ENCODE peak calls at places on chromosomes 16 and 17, in eight cellular contexts. One of them, this sample, is unnamed.

GRCh38 chr17:19275457-19276082 is 38.4 kb downstream of the EPN2 start:
- DNase-seq in activated CD8-positive, alpha-beta memory T cell treated with anti-CD3 and anti-CD28 coated beads, Interleukin-2, amount 50 U/mL, for 4 hours: no peak
- DNase-seq in T-helper 22 cell: no peak
- DNase-seq in activated CD4-positive, alpha-beta T cell treated with anti-CD3 and anti-CD28 coated beads, Interleukin-2, amount 50 U/mL, for 4 hours: no peak
- DNase-seq in GM23338: no peak
- DNase-seq in CD4-positive, alpha-beta T cell: no peak
- DNase-seq in stimulated activated CD4-positive, alpha-beta T cell treated with anti-CD3 and anti-CD28 coated beads, TNF-alpha, amount 100 ng/mL, for 1 hour: no peak
- DNase-seq in AG04449: no peak
- DNase-seq in this sample: no peak

GRCh38 chr17:56762988-56763387 is 70.7 kb downstream of the C17orf67 start:
- DNase-seq in CD4-positive, alpha-beta T cell: no peak
- DNase-seq in GM23338: no peak
- DNase-seq in T-helper 22 cell: no peak
- DNase-seq in AG04449: no peak
- DNase-seq in activated CD4-positive, alpha-beta T cell treated with anti-CD3 and anti-CD28 coated beads, Interleukin-2, amount 50 U/mL, for 4 hours: no peak
- DNase-seq in activated CD8-positive, alpha-beta memory T cell treated with anti-CD3 and anti-CD28 coated beads, Interleukin-2, amount 50 U/mL, for 4 hours: no peak
- DNase-seq in stimulated activated CD4-positive, alpha-beta T cell treated with anti-CD3 and anti-CD28 coated beads, TNF-alpha, amount 100 ng/mL, for 1 hour: no peak
- DNase-seq in this sample: no peak

GRCh38 chr16:11310997-11311561 is 29.9 kb upstream of the PRM1 start:
- DNase-seq in CD4-positive, alpha-beta T cell: no peak
- DNase-seq in stimulated activated CD4-positive, alpha-beta T cell treated with anti-CD3 and anti-CD28 coated beads, TNF-alpha, amount 100 ng/mL, for 1 hour: no peak
- DNase-seq in activated CD4-positive, alpha-beta T cell treated with anti-CD3 and anti-CD28 coated beads, Interleukin-2, amount 50 U/mL, for 4 hours: no peak
- DNase-seq in T-helper 22 cell: no peak
- DNase-seq in activated CD8-positive, alpha-beta memory T cell treated with anti-CD3 and anti-CD28 coated beads, Interleukin-2, amount 50 U/mL, for 4 hours: no peak
- DNase-seq in GM23338: no peak
- DNase-seq in AG04449: no peak
- DNase-seq in this sample: no peak

GRCh38 chr17:66319226-66319625 is 16.8 kb downstream of the PRKCA start:
- DNase-seq in stimulated activated CD4-positive, alpha-beta T cell treated with anti-CD3 and anti-CD28 coated beads, TNF-alpha, amount 100 ng/mL, for 1 hour: no peak
- DNase-seq in GM23338: no peak
- DNase-seq in T-helper 22 cell: no peak
- DNase-seq in AG04449: no peak
- DNase-seq in activated CD8-positive, alpha-beta memory T cell treated with anti-CD3 and anti-CD28 coated beads, Interleukin-2, amount 50 U/mL, for 4 hours: no peak
- DNase-seq in CD4-positive, alpha-beta T cell: no peak
- DNase-seq in activated CD4-positive, alpha-beta T cell treated with anti-CD3 and anti-CD28 coated beads, Interleukin-2, amount 50 U/mL, for 4 hours: no peak
- DNase-seq in this sample: no peak

GRCh38 chr16:1790611-1791255 is 2.8 kb downstream of the IGFALS start:
- DNase-seq in T-helper 22 cell: no peak
- DNase-seq in CD4-positive, alpha-beta T cell: no peak
- DNase-seq in AG04449: no peak
- DNase-seq in activated CD8-positive, alpha-beta memory T cell treated with anti-CD3 and anti-CD28 coated beads, Interleukin-2, amount 50 U/mL, for 4 hours: no peak
- DNase-seq in stimulated activated CD4-positive, alpha-beta T cell treated with anti-CD3 and anti-CD28 coated beads, TNF-alpha, amount 100 ng/mL, for 1 hour: no peak
- DNase-seq in GM23338: no peak
- DNase-seq in activated CD4-positive, alpha-beta T cell treated with anti-CD3 and anti-CD28 coated beads, Interleukin-2, amount 50 U/mL, for 4 hours: no peak
- DNase-seq in this sample: no peak

GRCh38 chr16:4316103-4316731 is 350 bp downstream of the GLIS2 start:
- DNase-seq in stimulated activated CD4-positive, alpha-beta T cell treated with anti-CD3 and anti-CD28 coated beads, TNF-alpha, amount 100 ng/mL, for 1 hour: no peak
- DNase-seq in activated CD8-positive, alpha-beta memory T cell treated with anti-CD3 and anti-CD28 coated beads, Interleukin-2, amount 50 U/mL, for 4 hours: no peak
- DNase-seq in GM23338: peak; percentile 65
- DNase-seq in CD4-positive, alpha-beta T cell: no peak
- DNase-seq in AG04449: no peak
- DNase-seq in T-helper 22 cell: no peak
- DNase-seq in activated CD4-positive, alpha-beta T cell treated with anti-CD3 and anti-CD28 coated beads, Interleukin-2, amount 50 U/mL, for 4 hours: no peak
- DNase-seq in this sample: peak; percentile 74

GRCh38 chr16:85586360-85587145 is 26.6 kb upstream of the GSE1 start:
- DNase-seq in AG04449: no peak
- DNase-seq in stimulated activated CD4-positive, alpha-beta T cell treated with anti-CD3 and anti-CD28 coated beads, TNF-alpha, amount 100 ng/mL, for 1 hour: no peak
- DNase-seq in activated CD8-positive, alpha-beta memory T cell treated with anti-CD3 and anti-CD28 coated beads, Interleukin-2, amount 50 U/mL, for 4 hours: no peak
- DNase-seq in GM23338: no peak
- DNase-seq in T-helper 22 cell: no peak
- DNase-seq in CD4-positive, alpha-beta T cell: no peak
- DNase-seq in activated CD4-positive, alpha-beta T cell treated with anti-CD3 and anti-CD28 coated beads, Interleukin-2, amount 50 U/mL, for 4 hours: no peak
- DNase-seq in this sample: no peak

GRCh38 chr17:82677353-82677925 is 21.1 kb downstream of the RAB40B start:
- DNase-seq in AG04449: no peak
- DNase-seq in GM23338: no peak
- DNase-seq in stimulated activated CD4-positive, alpha-beta T cell treated with anti-CD3 and anti-CD28 coated beads, TNF-alpha, amount 100 ng/mL, for 1 hour: no peak
- DNase-seq in activated CD4-positive, alpha-beta T cell treated with anti-CD3 and anti-CD28 coated beads, Interleukin-2, amount 50 U/mL, for 4 hours: no peak
- DNase-seq in T-helper 22 cell: no peak
- DNase-seq in activated CD8-positive, alpha-beta memory T cell treated with anti-CD3 and anti-CD28 coated beads, Interleukin-2, amount 50 U/mL, for 4 hours: no peak
- DNase-seq in CD4-positive, alpha-beta T cell: no peak
- DNase-seq in this sample: peak; percentile 40

GRCh38 chr17:48542956-48543853 is 1.7 kb downstream of the HOXB2 start:
- DNase-seq in GM23338: peak; percentile 72
- DNase-seq in CD4-positive, alpha-beta T cell: peak; percentile 50
- DNase-seq in stimulated activated CD4-positive, alpha-beta T cell treated with anti-CD3 and anti-CD28 coated beads, TNF-alpha, amount 100 ng/mL, for 1 hour: no peak
- DNase-seq in activated CD8-positive, alpha-beta memory T cell treated with anti-CD3 and anti-CD28 coated beads, Interleukin-2, amount 50 U/mL, for 4 hours: peak; percentile 53
- DNase-seq in activated CD4-positive, alpha-beta T cell treated with anti-CD3 and anti-CD28 coated beads, Interleukin-2, amount 50 U/mL, for 4 hours: peak; percentile 35
- DNase-seq in T-helper 22 cell: no peak
- DNase-seq in AG04449: no peak
- DNase-seq in this sample: no peak

GRCh38 chr16:75248536-75249380 is 2.7 kb downstream of the BCAR1 start:
- DNase-seq in GM23338: no peak
- DNase-seq in stimulated activated CD4-positive, alpha-beta T cell treated with anti-CD3 and anti-CD28 coated beads, TNF-alpha, amount 100 ng/mL, for 1 hour: no peak
- DNase-seq in activated CD4-positive, alpha-beta T cell treated with anti-CD3 and anti-CD28 coated beads, Interleukin-2, amount 50 U/mL, for 4 hours: no peak
- DNase-seq in activated CD8-positive, alpha-beta memory T cell treated with anti-CD3 and anti-CD28 coated beads, Interleukin-2, amount 50 U/mL, for 4 hours: no peak
- DNase-seq in AG04449: no peak
- DNase-seq in T-helper 22 cell: no peak
- DNase-seq in CD4-positive, alpha-beta T cell: no peak
- DNase-seq in this sample: no peak

GRCh38 chr16:58337090-58337444 is 42.2 kb upstream of the PRSS54 start:
- DNase-seq in GM23338: peak; percentile 21
- DNase-seq in T-helper 22 cell: no peak
- DNase-seq in CD4-positive, alpha-beta T cell: no peak
- DNase-seq in stimulated activated CD4-positive, alpha-beta T cell treated with anti-CD3 and anti-CD28 coated beads, TNF-alpha, amount 100 ng/mL, for 1 hour: no peak
- DNase-seq in activated CD4-positive, alpha-beta T cell treated with anti-CD3 and anti-CD28 coated beads, Interleukin-2, amount 50 U/mL, for 4 hours: no peak
- DNase-seq in AG04449: no peak
- DNase-seq in activated CD8-positive, alpha-beta memory T cell treated with anti-CD3 and anti-CD28 coated beads, Interleukin-2, amount 50 U/mL, for 4 hours: no peak
- DNase-seq in this sample: no peak

GRCh38 chr17:29433551-29433950 is 43.4 kb downstream of the TAOK1 start:
- DNase-seq in activated CD4-positive, alpha-beta T cell treated with anti-CD3 and anti-CD28 coated beads, Interleukin-2, amount 50 U/mL, for 4 hours: no peak
- DNase-seq in stimulated activated CD4-positive, alpha-beta T cell treated with anti-CD3 and anti-CD28 coated beads, TNF-alpha, amount 100 ng/mL, for 1 hour: no peak
- DNase-seq in CD4-positive, alpha-beta T cell: no peak
- DNase-seq in GM23338: peak; percentile 16
- DNase-seq in T-helper 22 cell: no peak
- DNase-seq in AG04449: no peak
- DNase-seq in activated CD8-positive, alpha-beta memory T cell treated with anti-CD3 and anti-CD28 coated beads, Interleukin-2, amount 50 U/mL, for 4 hours: no peak
- DNase-seq in this sample: peak; percentile 59

GRCh38 chr17:74853048-74853397 is 6.7 kb downstream of the GRIN2C start:
- DNase-seq in stimulated activated CD4-positive, alpha-beta T cell treated with anti-CD3 and anti-CD28 coated beads, TNF-alpha, amount 100 ng/mL, for 1 hour: no peak
- DNase-seq in T-helper 22 cell: no peak
- DNase-seq in activated CD4-positive, alpha-beta T cell treated with anti-CD3 and anti-CD28 coated beads, Interleukin-2, amount 50 U/mL, for 4 hours: no peak
- DNase-seq in GM23338: no peak
- DNase-seq in activated CD8-positive, alpha-beta memory T cell treated with anti-CD3 and anti-CD28 coated beads, Interleukin-2, amount 50 U/mL, for 4 hours: no peak
- DNase-seq in AG04449: no peak
- DNase-seq in CD4-positive, alpha-beta T cell: no peak
- DNase-seq in this sample: no peak

GRCh38 chr16:31108035-31108793 is at the start of gene BCKDK:
- DNase-seq in AG04449: no peak
- DNase-seq in GM23338: peak; percentile 85
- DNase-seq in activated CD8-positive, alpha-beta memory T cell treated with anti-CD3 and anti-CD28 coated beads, Interleukin-2, amount 50 U/mL, for 4 hours: peak; percentile 72
- DNase-seq in activated CD4-positive, alpha-beta T cell treated with anti-CD3 and anti-CD28 coated beads, Interleukin-2, amount 50 U/mL, for 4 hours: peak; percentile 49
- DNase-seq in CD4-positive, alpha-beta T cell: peak; percentile 58
- DNase-seq in T-helper 22 cell: peak; percentile 41
- DNase-seq in stimulated activated CD4-positive, alpha-beta T cell treated with anti-CD3 and anti-CD28 coated beads, TNF-alpha, amount 100 ng/mL, for 1 hour: peak; percentile 63
- DNase-seq in this sample: peak; percentile 92

GRCh38 chr17:16922386-16923096 is 49.4 kb downstream of the TNFRSF13B start:
- DNase-seq in stimulated activated CD4-positive, alpha-beta T cell treated with anti-CD3 and anti-CD28 coated beads, TNF-alpha, amount 100 ng/mL, for 1 hour: no peak
- DNase-seq in activated CD8-positive, alpha-beta memory T cell treated with anti-CD3 and anti-CD28 coated beads, Interleukin-2, amount 50 U/mL, for 4 hours: no peak
- DNase-seq in activated CD4-positive, alpha-beta T cell treated with anti-CD3 and anti-CD28 coated beads, Interleukin-2, amount 50 U/mL, for 4 hours: no peak
- DNase-seq in AG04449: no peak
- DNase-seq in GM23338: no peak
- DNase-seq in CD4-positive, alpha-beta T cell: no peak
- DNase-seq in T-helper 22 cell: no peak
- DNase-seq in this sample: no peak

GRCh38 chr17:79843917-79844815 is 4.9 kb upstream of the CBX4 start:
- DNase-seq in CD4-positive, alpha-beta T cell: no peak
- DNase-seq in stimulated activated CD4-positive, alpha-beta T cell treated with anti-CD3 and anti-CD28 coated beads, TNF-alpha, amount 100 ng/mL, for 1 hour: no peak
- DNase-seq in AG04449: no peak
- DNase-seq in GM23338: peak; percentile 78
- DNase-seq in activated CD4-positive, alpha-beta T cell treated with anti-CD3 and anti-CD28 coated beads, Interleukin-2, amount 50 U/mL, for 4 hours: no peak
- DNase-seq in activated CD8-positive, alpha-beta memory T cell treated with anti-CD3 and anti-CD28 coated beads, Interleukin-2, amount 50 U/mL, for 4 hours: no peak
- DNase-seq in T-helper 22 cell: no peak
- DNase-seq in this sample: peak; percentile 85

GRCh38 chr17:44543213-44543904 is 13.9 kb upstream of the FZD2 start:
- DNase-seq in CD4-positive, alpha-beta T cell: no peak
- DNase-seq in AG04449: peak; percentile 86
- DNase-seq in activated CD4-positive, alpha-beta T cell treated with anti-CD3 and anti-CD28 coated beads, Interleukin-2, amount 50 U/mL, for 4 hours: no peak
- DNase-seq in activated CD8-positive, alpha-beta memory T cell treated with anti-CD3 and anti-CD28 coated beads, Interleukin-2, amount 50 U/mL, for 4 hours: no peak
- DNase-seq in T-helper 22 cell: no peak
- DNase-seq in stimulated activated CD4-positive, alpha-beta T cell treated with anti-CD3 and anti-CD28 coated beads, TNF-alpha, amount 100 ng/mL, for 1 hour: no peak
- DNase-seq in GM23338: peak; percentile 99
- DNase-seq in this sample: no peak

GRCh38 chr17:57927048-57927723 is 28.0 kb downstream of the CUEDC1 start:
- DNase-seq in CD4-positive, alpha-beta T cell: no peak
- DNase-seq in GM23338: peak; percentile 60
- DNase-seq in AG04449: no peak
- DNase-seq in T-helper 22 cell: no peak
- DNase-seq in activated CD8-positive, alpha-beta memory T cell treated with anti-CD3 and anti-CD28 coated beads, Interleukin-2, amount 50 U/mL, for 4 hours: no peak
- DNase-seq in activated CD4-positive, alpha-beta T cell treated with anti-CD3 and anti-CD28 coated beads, Interleukin-2, amount 50 U/mL, for 4 hours: no peak
- DNase-seq in stimulated activated CD4-positive, alpha-beta T cell treated with anti-CD3 and anti-CD28 coated beads, TNF-alpha, amount 100 ng/mL, for 1 hour: no peak
- DNase-seq in this sample: peak; percentile 69

GRCh38 chr17:4229627-4230026 is 34.2 kb downstream of the ANKFY1 start:
- DNase-seq in T-helper 22 cell: no peak
- DNase-seq in activated CD8-positive, alpha-beta memory T cell treated with anti-CD3 and anti-CD28 coated beads, Interleukin-2, amount 50 U/mL, for 4 hours: no peak
- DNase-seq in stimulated activated CD4-positive, alpha-beta T cell treated with anti-CD3 and anti-CD28 coated beads, TNF-alpha, amount 100 ng/mL, for 1 hour: no peak
- DNase-seq in CD4-positive, alpha-beta T cell: no peak
- DNase-seq in GM23338: no peak
- DNase-seq in activated CD4-positive, alpha-beta T cell treated with anti-CD3 and anti-CD28 coated beads, Interleukin-2, amount 50 U/mL, for 4 hours: no peak
- DNase-seq in AG04449: no peak
- DNase-seq in this sample: no peak

GRCh38 chr17:54270499-54270898 is 447.8 kb downstream of the KIF2B start:
- DNase-seq in GM23338: no peak
- DNase-seq in CD4-positive, alpha-beta T cell: no peak
- DNase-seq in stimulated activated CD4-positive, alpha-beta T cell treated with anti-CD3 and anti-CD28 coated beads, TNF-alpha, amount 100 ng/mL, for 1 hour: no peak
- DNase-seq in T-helper 22 cell: no peak
- DNase-seq in AG04449: no peak
- DNase-seq in activated CD8-positive, alpha-beta memory T cell treated with anti-CD3 and anti-CD28 coated beads, Interleukin-2, amount 50 U/mL, for 4 hours: no peak
- DNase-seq in activated CD4-positive, alpha-beta T cell treated with anti-CD3 and anti-CD28 coated beads, Interleukin-2, amount 50 U/mL, for 4 hours: no peak
- DNase-seq in this sample: no peak

GRCh38 chr17:70173646-70174045 is 4.3 kb downstream of the KCNJ2 start:
- DNase-seq in stimulated activated CD4-positive, alpha-beta T cell treated with anti-CD3 and anti-CD28 coated beads, TNF-alpha, amount 100 ng/mL, for 1 hour: no peak
- DNase-seq in T-helper 22 cell: no peak
- DNase-seq in GM23338: no peak
- DNase-seq in activated CD4-positive, alpha-beta T cell treated with anti-CD3 and anti-CD28 coated beads, Interleukin-2, amount 50 U/mL, for 4 hours: no peak
- DNase-seq in CD4-positive, alpha-beta T cell: no peak
- DNase-seq in AG04449: no peak
- DNase-seq in activated CD8-positive, alpha-beta memory T cell treated with anti-CD3 and anti-CD28 coated beads, Interleukin-2, amount 50 U/mL, for 4 hours: no peak
- DNase-seq in this sample: no peak